ENCODE peak calls at places on chromosomes 13 and 19, in six cellular contexts. W, B, I, D, S and F are unnamed samples.

GRCh38 chr19:14530005-14530348 is 583 bp downstream of the TECR start:
- DNase-seq in W (peak; percentile 72), B (no peak), I (no peak), D (no peak), S (peak; percentile 20), F (no peak)

GRCh38 chr19:30419581-30420180 is 47.5 kb downstream of the ZNF536 start:
- DNase-seq in W (no peak), B (no peak), I (peak; percentile 15), D (no peak), S (no peak), F (no peak)

GRCh38 chr19:39407644-39408391 is 1.2 kb downstream of the ZFP36 start:
- DNase-seq in W (no peak), B (peak; percentile 13), I (peak; percentile 48), D (no peak), S (peak; percentile 33), F (no peak)

GRCh38 chr19:51727349-51727880 is 3.6 kb upstream of the HAS1 start:
- DNase-seq in W (no peak), B (no peak), I (no peak), D (no peak), S (no peak), F (no peak)

GRCh38 chr13:21673592-21674270 is 2.9 kb downstream of the FGF9 start:
- DNase-seq in W (peak; percentile 18), B (no peak), I (peak; percentile 70), D (no peak), S (no peak), F (peak; percentile 47)

GRCh38 chr19:55681131-55682087 is 6.4 kb downstream of the EPN1 start:
- DNase-seq in W (no peak), B (no peak), I (peak; percentile 42), D (no peak), S (no peak), F (no peak)

GRCh38 chr13:36815069-36815468 is 4.0 kb upstream of the RFXAP start:
- DNase-seq in W (no peak), B (peak; percentile 31), I (no peak), D (no peak), S (no peak), F (no peak)

GRCh38 chr13:46160474-46161066 is 21.4 kb downstream of the LCP1 start:
- DNase-seq in W (no peak), B (peak; percentile 71), I (peak; percentile 78), D (peak; percentile 68), S (no peak), F (peak; percentile 76)

GRCh38 chr13:43783820-43784219 is 3.0 kb downstream of the ENOX1 start:
- DNase-seq in W (no peak), B (no peak), I (no peak), D (no peak), S (no peak), F (peak; percentile 47)

GRCh38 chr13:102327119-102327617 is 74.7 kb downstream of the FGF14 start:
- DNase-seq in W (no peak), B (no peak), I (no peak), D (no peak), S (no peak), F (no peak)

GRCh38 chr13:90016688-90017087 is 1330.8 kb upstream of the MIR17HG start:
- DNase-seq in W (no peak), B (no peak), I (no peak), D (no peak), S (no peak), F (no peak)

GRCh38 chr19:47095707-47096704 is 17.6 kb downstream of the ZC3H4 start:
- DNase-seq in W (no peak), B (no peak), I (peak; percentile 94), D (no peak), S (no peak), F (no peak)

GRCh38 chr13:50676602-50677001 is 166.9 kb downstream of the DLEU7 start:
- DNase-seq in W (no peak), B (no peak), I (peak; percentile 77), D (no peak), S (no peak), F (no peak)

GRCh38 chr19:10289167-10289835 is 451 bp upstream of the ICAM5 start:
- DNase-seq in W (no peak), B (peak; percentile 13), I (peak; percentile 34), D (peak; percentile 50), S (no peak), F (peak; percentile 37)

GRCh38 chr13:98142427-98143156 is at the start of gene FARP1:
- DNase-seq in W (peak; percentile 58), B (no peak), I (peak; percentile 94), D (no peak), S (no peak), F (peak; percentile 76)

GRCh38 chr13:49936943-49937273 is 768 bp upstream of the SPRYD7 start:
- DNase-seq in W (peak; percentile 47), B (no peak), I (no peak), D (no peak), S (no peak), F (peak; percentile 19)

GRCh38 chr13:97030705-97031452 is 36.6 kb upstream of the OXGR1 start:
- DNase-seq in W (no peak), B (peak; percentile 2), I (peak; percentile 59), D (no peak), S (no peak), F (peak; percentile 68)

GRCh38 chr13:29282096-29282495 is 313.4 kb downstream of the SLC7A1 start:
- DNase-seq in W (no peak), B (no peak), I (no peak), D (no peak), S (no peak), F (no peak)

GRCh38 chr19:18437481-18438330 is at the start of gene ISYNA1:
- DNase-seq in W (peak; percentile 34), B (no peak), I (peak; percentile 76), D (no peak), S (no peak), F (peak; percentile 63)

GRCh38 chr19:50723069-50723468 is at the start of gene CLEC11A:
- DNase-seq in W (no peak), B (no peak), I (no peak), D (no peak), S (no peak), F (peak; percentile 55)

GRCh38 chr13:46178143-46178542 is 3.8 kb downstream of the LCP1 start:
- DNase-seq in W (no peak), B (peak; percentile 70), I (no peak), D (no peak), S (no peak), F (no peak)

GRCh38 chr19:35030257-35031071 is at the start of gene SCN1B:
- DNase-seq in W (no peak), B (no peak), I (peak; percentile 93), D (peak; percentile 63), S (no peak), F (no peak)

GRCh38 chr19:55189424-55189823 is 9.3 kb upstream of the SYT5 start:
- DNase-seq in W (no peak), B (no peak), I (peak; percentile 61), D (no peak), S (no peak), F (peak; percentile 40)

GRCh38 chr13:81106348-81106747 is 765.4 kb upstream of the SPRY2 start:
- DNase-seq in W (no peak), B (no peak), I (no peak), D (no peak), S (no peak), F (no peak)

GRCh38 chr13:89900104-89900760 is 1447.3 kb upstream of the MIR17HG start:
- DNase-seq in W (no peak), B (no peak), I (no peak), D (no peak), S (no peak), F (no peak)

GRCh38 chr19:19464339-19465098 is 50.8 kb downstream of the TSSK6 start:
- DNase-seq in W (no peak), B (no peak), I (peak; percentile 88), D (no peak), S (no peak), F (no peak)

GRCh38 chr13:98155475-98156111 is 12.7 kb downstream of the FARP1 start:
- DNase-seq in W (no peak), B (no peak), I (peak; percentile 67), D (no peak), S (no peak), F (no peak)

GRCh38 chr19:13633109-13633508 is 126.8 kb upstream of the CACNA1A start:
- DNase-seq in W (no peak), B (no peak), I (peak; percentile 45), D (no peak), S (no peak), F (no peak)

GRCh38 chr13:60143775-60144174 is 20.0 kb downstream of the DIAPH3 start:
- DNase-seq in W (no peak), B (no peak), I (no peak), D (no peak), S (no peak), F (no peak)

GRCh38 chr13:57326532-57326931 is 159.5 kb downstream of the PRR20E start:
- DNase-seq in W (no peak), B (no peak), I (no peak), D (no peak), S (no peak), F (no peak)

GRCh38 chr19:42066075-42066754 is 3.8 kb downstream of the GRIK5 start:
- DNase-seq in W (peak; percentile 41), B (no peak), I (peak; percentile 80), D (no peak), S (no peak), F (peak; percentile 91)

GRCh38 chr19:17333611-17334413 is 843 bp downstream of the ANO8 start:
- DNase-seq in W (no peak), B (peak; percentile 63), I (peak; percentile 82), D (peak; percentile 66), S (no peak), F (no peak)

GRCh38 chr13:34265016-34265692 is 447.2 kb downstream of the RFC3 start:
- DNase-seq in W (no peak), B (no peak), I (no peak), D (no peak), S (no peak), F (no peak)

GRCh38 chr13:34161829-34162544 is 344.0 kb downstream of the RFC3 start:
- DNase-seq in W (no peak), B (no peak), I (peak; percentile 83), D (no peak), S (no peak), F (no peak)

GRCh38 chr13:74040200-74040599 is 94.0 kb downstream of the KLF12 start:
- DNase-seq in W (no peak), B (peak; percentile 24), I (peak; percentile 41), D (no peak), S (no peak), F (peak; percentile 56)

GRCh38 chr13:23642110-23642509 is 71.9 kb downstream of the TNFRSF19 start:
- DNase-seq in W (no peak), B (no peak), I (no peak), D (no peak), S (no peak), F (no peak)

GRCh38 chr19:2478324-2478755 is 2.4 kb downstream of the GADD45B start:
- DNase-seq in W (peak; percentile 29), B (peak; percentile 96), I (peak; percentile 70), D (no peak), S (no peak), F (no peak)

GRCh38 chr13:109764474-109765292 is 21.7 kb downstream of the IRS2 start:
- DNase-seq in W (no peak), B (no peak), I (peak; percentile 57), D (no peak), S (no peak), F (no peak)

GRCh38 chr13:113855931-113856715 is 7.8 kb downstream of the GAS6 start:
- DNase-seq in W (no peak), B (no peak), I (no peak), D (no peak), S (no peak), F (no peak)